ENCODE peak calls at places on chromosomes 16 and 17, in nine cellular contexts. A, J, P, N, V, K, L, U and S are unnamed samples. For H3K27me3, the result is how much of the 10 kb centered on the place peaks cover.

GRCh38 chr17:59377410-59377809 is 46.0 kb downstream of the YPEL2 start:
- DNase-seq in K (no peak), N (no peak), U (no peak), J (no peak), V (no peak), L (no peak), P (no peak), A (no peak), S (no peak)

GRCh38 chr16:65120811-65121721 is 797 bp downstream of the CDH11 start:
- DNase-seq in N (no peak), V (no peak), L (no peak), U (peak), A (no peak), J (peak), K (no peak), P (no peak), S (no peak)

GRCh38 chr17:35766903-35767510 is 6.3 kb downstream of the C17orf50 start:
- DNase-seq in N (no peak), V (no peak), J (no peak), A (peak), K (no peak), U (no peak), L (peak), P (peak), S (no peak)

GRCh38 chr17:39165178-39165843 is 650 bp downstream of the ARL5C start:
- DNase-seq in P (no peak), N (no peak), K (no peak), V (no peak), J (no peak), U (no peak), A (no peak), L (no peak), S (no peak)

GRCh38 chr17:11240041-11240801 is 792 bp upstream of the SHISA6 start:
- DNase-seq in A (no peak), K (no peak), J (no peak), U (no peak), V (no peak), P (no peak), L (no peak), N (no peak), S (no peak)

GRCh38 chr16:64250866-64251265 is 871.0 kb downstream of the CDH11 start:
- DNase-seq in L (no peak), K (no peak), N (no peak), A (no peak), V (no peak), P (no peak), J (no peak), U (no peak), S (no peak)

GRCh38 chr17:1056761-1057160 is 59.8 kb downstream of the TIMM22 start:
- DNase-seq in A (no peak), K (no peak), P (no peak), J (no peak), V (no peak), L (no peak), N (no peak), U (peak), S (peak)

GRCh38 chr17:82865996-82866395 is 26.2 kb upstream of the ZNF750 start:
- DNase-seq in L (no peak), P (no peak), N (no peak), V (no peak), A (no peak), J (no peak), U (no peak), K (no peak), S (no peak)

GRCh38 chr17:35350493-35350892 is 22.9 kb downstream of the SLFN11 start:
- DNase-seq in J (no peak), V (no peak), K (no peak), U (no peak), L (no peak), A (no peak), P (no peak), N (no peak), S (no peak)

GRCh38 chr17:60392845-60393702 is 1.1 kb upstream of the USP32 start:
- DNase-seq in J (peak), P (peak), V (no peak), U (no peak), N (no peak), A (peak), L (peak), K (no peak), S (peak)

GRCh38 chr17:45155483-45155882 is 6.2 kb upstream of the HEXIM2 start:
- DNase-seq in A (no peak), J (no peak), N (no peak), V (no peak), P (no peak), U (no peak), K (no peak), L (no peak), S (no peak)

GRCh38 chr17:36949461-36949927 is 740 bp downstream of the AATF start:
- DNase-seq in K (no peak), L (no peak), U (no peak), A (no peak), V (no peak), P (no peak), J (no peak), N (no peak), S (no peak)

GRCh38 chr17:4365628-4366311 is 705 bp downstream of the UBE2G1 start:
- DNase-seq in N (no peak), L (no peak), V (no peak), U (peak), K (no peak), A (peak), J (peak), P (peak), S (peak)

GRCh38 chr17:8060274-8060673 is 21.4 kb downstream of the ALOX15B start:
- DNase-seq in K (no peak), L (peak), A (peak), P (peak), V (no peak), N (peak), J (peak), U (peak), S (no peak)

GRCh38 chr17:7864995-7865650 is 7.3 kb downstream of the CYB5D1 start:
- DNase-seq in J (no peak), N (no peak), K (no peak), U (no peak), P (no peak), L (no peak), A (no peak), V (no peak), S (no peak)

GRCh38 chr17:3770471-3770870 is 30.5 kb downstream of the ITGAE start:
- DNase-seq in U (peak), K (no peak), N (no peak), V (no peak), J (no peak), A (no peak), P (peak), L (peak), S (peak)

GRCh38 chr17:8799001-8799850 is at the start of gene MFSD6L:
- DNase-seq in L (no peak), P (peak), U (peak), A (no peak), V (no peak), K (no peak), N (no peak), J (no peak), S (no peak)

GRCh38 chr16:77775911-77776909 is 12.2 kb upstream of the VAT1L start:
- DNase-seq in J (no peak), P (no peak), K (no peak), V (no peak), L (no peak), U (no peak), N (no peak), A (no peak), S (no peak)

GRCh38 chr16:31265329-31266245 is 5.8 kb downstream of the ITGAM start:
- DNase-seq in L (peak), P (peak), U (peak), J (no peak), N (no peak), V (no peak), A (no peak), K (no peak), S (peak)

GRCh38 chr17:37191219-37191618 is 184.6 kb upstream of the C17orf78 start:
- DNase-seq in P (no peak), N (no peak), K (no peak), L (no peak), U (no peak), A (no peak), J (no peak), V (no peak), S (no peak)

GRCh38 chr16:9469512-9469911 is 378.1 kb downstream of the HAPSTR1 start:
- DNase-seq in V (no peak), K (peak), J (no peak), A (no peak), L (no peak), P (no peak), N (no peak), U (no peak), S (no peak)

GRCh38 chr16:17368951-17369350 is 101.8 kb downstream of the XYLT1 start:
- DNase-seq in K (no peak), L (peak), N (no peak), V (no peak), P (peak), U (no peak), J (no peak), A (no peak), S (no peak)

GRCh38 chr17:74123350-74123749 is 80.1 kb upstream of the RPL38 start:
- DNase-seq in L (no peak), N (no peak), V (no peak), U (no peak), A (no peak), P (peak), J (no peak), K (no peak), S (no peak)

GRCh38 chr17:17726721-17727060 is 45.4 kb downstream of the RAI1 start:
- DNase-seq in N (no peak), K (no peak), V (no peak), U (no peak), L (no peak), A (no peak), J (no peak), P (no peak), S (no peak)
- H3K27me3 ChIP-seq in N (under half), K (under half), V (under half), U (under half), L (under half), A (under half), J (under half), P (under half), S (under half)

GRCh38 chr17:47850692-47851573 is at the start of gene SP6:
- DNase-seq in V (no peak), U (peak), J (peak), A (peak), P (peak), N (no peak), L (peak), K (no peak), S (peak)
- H3K27ac ChIP-seq in V (no peak), U (peak), J (no peak), A (no peak), P (peak), N (no peak), L (no peak), K (no peak), S (no peak)

DNA sequence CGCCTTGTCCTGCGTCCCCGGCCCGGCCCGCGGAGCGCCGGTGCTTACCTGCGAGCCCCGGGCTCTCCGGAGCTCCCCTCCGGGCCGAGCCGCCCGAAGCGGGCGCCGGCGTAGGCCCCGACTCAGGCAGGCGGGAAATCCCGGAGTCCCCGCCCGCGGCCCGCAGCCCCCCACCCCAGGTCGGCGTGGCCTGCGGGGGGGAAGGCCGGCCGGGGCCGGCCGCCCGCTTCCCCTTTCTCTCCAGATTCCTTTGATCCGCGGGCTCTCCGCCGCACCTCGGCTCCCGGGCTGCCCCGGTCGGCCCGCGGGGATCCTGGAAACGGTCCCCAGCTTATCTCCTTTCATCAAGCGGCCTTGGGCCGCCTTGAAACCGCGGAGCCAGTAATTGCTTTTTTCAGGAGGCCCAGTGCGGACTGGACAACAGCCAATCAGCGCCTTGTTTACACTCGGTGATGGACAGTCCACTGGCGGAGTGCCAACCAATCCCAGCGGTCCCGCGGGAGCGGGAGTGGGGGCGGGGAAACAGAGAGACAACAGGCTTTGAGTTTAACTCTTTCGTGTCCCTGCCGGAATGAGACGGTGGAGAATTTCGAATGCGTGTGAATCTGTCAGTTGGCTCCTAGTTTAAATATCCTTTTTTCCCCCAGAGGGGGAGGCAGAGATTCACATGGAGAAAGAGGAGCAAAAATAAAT is 1.4 kb upstream of the BAHCC1 start:
- DNase-seq in N (peak), V (peak), P (peak), U (peak), L (peak), A (peak), K (peak), J (peak), S (peak)
- H3K27me3 ChIP-seq in N (under half), V (under half), P (under half), U (under half), L (under half), A (under half), K (under half), J (under half), S (under half)

GRCh38 chr16:85651822-85652430 is 36.8 kb downstream of the GINS2 start:
- DNase-seq in U (no peak), P (no peak), L (no peak), V (no peak), A (no peak), K (no peak), N (no peak), J (peak), S (no peak)
- H3K27ac ChIP-seq in U (no peak), P (peak), L (no peak), V (no peak), A (peak), K (no peak), N (peak), J (peak), S (no peak)

GRCh38 chr17:79602621-79603020 is 8.2 kb downstream of the RBFOX3 start:
- DNase-seq in U (no peak), V (no peak), K (no peak), P (no peak), N (no peak), A (no peak), J (no peak), L (no peak), S (no peak)

GRCh38 chr17:79600613-79601221 is 10.1 kb downstream of the RBFOX3 start:
- DNase-seq in N (no peak), L (no peak), A (no peak), U (no peak), P (no peak), V (no peak), J (no peak), K (no peak), S (no peak)

GRCh38 chr17:79600071-79600470 is 10.8 kb downstream of the RBFOX3 start:
- DNase-seq in P (no peak), A (no peak), V (no peak), U (no peak), L (no peak), N (no peak), J (no peak), K (no peak), S (no peak)

GRCh38 chr17:79603771-79604170 is 7.1 kb downstream of the RBFOX3 start:
- DNase-seq in P (no peak), J (no peak), U (no peak), N (no peak), L (no peak), A (no peak), V (no peak), K (no peak), S (no peak)

DNA sequence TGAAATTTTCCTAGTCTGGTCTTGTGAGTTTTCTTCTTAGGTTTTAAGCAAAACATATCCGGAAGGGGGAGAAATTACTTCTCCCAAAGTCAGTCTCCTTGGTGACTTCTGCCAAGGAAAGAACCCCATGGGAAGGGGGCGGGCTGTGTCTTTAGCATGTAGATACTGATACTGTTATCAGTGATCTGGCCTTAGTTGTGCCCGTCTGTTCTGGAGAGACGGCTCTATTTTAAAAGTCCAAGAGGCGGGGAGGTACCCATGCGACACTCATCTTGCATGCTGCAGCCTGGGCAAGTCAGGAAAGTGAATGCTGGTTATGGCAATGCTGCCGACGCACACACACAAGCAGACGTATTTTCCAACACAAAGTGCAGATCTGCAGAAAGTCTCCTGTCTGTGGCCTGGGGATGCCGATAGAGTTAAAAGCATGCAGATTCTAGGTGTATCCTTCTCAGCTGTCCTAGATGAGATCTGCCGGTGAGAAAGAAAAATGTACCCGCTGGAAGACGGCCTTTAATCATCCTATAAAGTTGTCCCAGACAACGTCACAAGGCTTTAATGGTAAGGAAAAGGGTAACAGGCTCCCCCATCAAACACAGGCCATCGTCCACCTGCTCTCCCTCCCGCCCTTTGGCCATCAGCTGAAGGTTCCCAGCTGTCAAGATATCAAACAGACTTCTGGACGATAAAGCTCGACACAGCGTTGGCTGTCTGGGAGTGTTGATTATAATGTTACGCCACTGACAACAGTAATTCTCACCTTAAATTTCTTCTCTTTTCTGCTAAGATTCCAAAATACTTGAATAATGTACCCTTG is 9.0 kb downstream of the RBFOX3 start:
- DNase-seq in K (no peak), J (no peak), P (no peak), L (no peak), U (no peak), N (no peak), V (no peak), A (no peak), S (no peak)
- H3K27me3 ChIP-seq in K (under half), J (under half), P (under half), L (under half), U (under half), N (under half), V (half or more), A (under half), S (under half)

GRCh38 chr17:80673152-80673920 is 128.7 kb downstream of the RPTOR start:
- DNase-seq in P (no peak), A (no peak), U (no peak), N (no peak), K (no peak), L (peak), J (no peak), V (no peak), S (no peak)
- H3K27ac ChIP-seq in P (no peak), A (no peak), U (peak), N (no peak), K (no peak), L (no peak), J (no peak), V (no peak), S (peak)

GRCh38 chr17:49993423-49994037 is 1.5 kb downstream of the DLX3 start:
- DNase-seq in L (peak), N (no peak), J (no peak), A (no peak), U (no peak), P (peak), V (no peak), K (no peak), S (no peak)
- H3K27me3 ChIP-seq in L (under half), N (under half), J (under half), A (under half), U (under half), P (under half), V (half or more), K (half or more), S (half or more)

DNA sequence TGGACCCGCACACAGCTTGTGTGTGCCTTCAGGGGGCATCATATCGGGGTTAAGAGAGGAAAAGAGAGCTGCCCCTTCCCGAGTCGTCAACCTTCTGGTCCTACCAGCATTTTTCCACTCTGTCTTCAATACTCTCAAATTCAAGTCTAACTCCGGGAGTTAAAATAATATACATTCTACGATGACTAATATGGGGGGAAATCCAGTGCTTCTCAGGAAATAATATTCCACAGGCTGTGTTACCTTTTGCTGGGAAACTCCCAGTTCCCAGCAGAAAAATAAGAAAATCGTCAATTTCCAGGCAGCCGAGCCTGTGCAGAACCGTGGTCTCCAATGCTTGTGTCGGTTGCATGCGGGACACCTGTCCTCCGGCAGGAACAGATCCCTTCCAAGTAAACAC is 105.0 kb upstream of the FOXF1 start:
- DNase-seq in L (no peak), K (no peak), P (no peak), U (no peak), V (no peak), A (no peak), N (no peak), J (no peak), S (no peak)
- H3K27ac ChIP-seq in L (no peak), K (no peak), P (no peak), U (no peak), V (no peak), A (no peak), N (no peak), J (no peak), S (no peak)

DNA sequence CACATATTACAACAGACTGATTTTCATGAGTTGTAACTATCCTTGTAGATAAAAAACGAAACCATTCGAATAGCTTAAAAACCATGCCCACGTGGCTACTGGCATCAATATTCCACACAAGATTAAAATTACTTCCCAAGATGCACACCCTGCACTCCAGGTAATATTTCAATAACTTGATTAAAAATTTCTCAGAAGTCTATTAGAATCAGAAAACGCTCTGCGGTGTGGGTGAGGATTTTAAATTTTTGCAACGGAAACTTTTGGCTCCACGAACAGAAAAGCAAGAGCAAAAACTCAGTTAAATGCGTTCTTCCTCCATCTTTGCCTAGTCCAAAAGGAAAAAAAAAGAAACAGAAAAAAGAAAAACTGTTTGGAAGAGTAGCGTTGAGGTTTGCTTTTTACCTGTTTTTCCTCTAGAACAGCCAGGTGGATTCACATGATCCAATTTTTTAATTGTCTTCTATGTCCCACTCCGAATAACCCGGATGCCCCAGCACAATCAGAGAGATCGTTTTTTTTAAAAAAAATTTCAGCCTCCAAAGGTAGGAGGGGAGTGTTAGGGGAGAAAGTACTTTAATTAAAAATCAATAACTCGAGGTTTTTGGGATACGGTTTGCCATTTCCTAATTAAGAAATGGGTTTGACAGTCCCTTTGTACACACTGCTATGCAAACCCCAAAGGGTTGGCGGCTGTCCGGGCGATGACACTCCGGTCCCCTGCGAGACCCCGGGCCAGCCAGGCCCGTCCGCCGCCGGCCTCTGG is 738 bp upstream of the NFAT5 start:
- DNase-seq in N (no peak), U (no peak), L (peak), J (no peak), K (no peak), A (no peak), V (no peak), P (no peak), S (no peak)
- H3K27me3 ChIP-seq in N (under half), U (under half), L (under half), J (under half), K (under half), A (under half), V (under half), P (under half), S (under half)